ENCODE peak calls at places on chromosome 1, in five cellular contexts. F is CD8-positive, alpha-beta T cell; A is A549; V is uterus; M is dorsolateral prefrontal cortex. H is an unnamed sample.

GRCh38 chr1:47137178-47137577 is at the start of gene CYP4A22:
- DNase-seq in F (no peak), A (no peak), V (no peak), M (no peak), H (no peak)

GRCh38 chr1:198878566-198878965 is 239.7 kb downstream of the PTPRC start:
- DNase-seq in M (no peak), A (no peak), V (no peak), F (no peak), H (no peak)

GRCh38 chr1:162359523-162360236 is 17.0 kb downstream of the SPATA46 start:
- DNase-seq in A (no peak), V (no peak), M (no peak), F (no peak), H (no peak)

GRCh38 chr1:186662752-186663151 is 17.5 kb downstream of the PTGS2 start:
- DNase-seq in F (no peak), M (no peak), A (no peak), V (no peak), H (no peak)

GRCh38 chr1:70820995-70821394 is 226.6 kb downstream of the PTGER3 start:
- DNase-seq in F (no peak), A (no peak), M (no peak), V (no peak), H (no peak)

GRCh38 chr1:240000634-240001033 is 91.0 kb upstream of the FMN2 start:
- DNase-seq in V (no peak), M (no peak), F (no peak), A (no peak), H (no peak)

GRCh38 chr1:14795589-14795988 is 197.1 kb downstream of the KAZN start:
- DNase-seq in F (no peak), V (no peak), M (no peak), A (no peak), H (no peak)

GRCh38 chr1:110582378-110582777 is 23.8 kb downstream of the KCNA2 start:
- DNase-seq in M (peak), A (no peak), F (no peak), V (no peak), H (no peak)

GRCh38 chr1:51070640-51071039 is 31.4 kb upstream of the C1orf185 start:
- DNase-seq in F (no peak), A (no peak), M (no peak), V (no peak), H (no peak)

GRCh38 chr1:239654998-239655397 is 268.6 kb downstream of the CHRM3 start:
- DNase-seq in V (no peak), A (no peak), F (no peak), M (no peak), H (no peak)

GRCh38 chr1:223264983-223265663 is 98.9 kb downstream of the SUSD4 start:
- DNase-seq in V (no peak), M (no peak), F (no peak), A (no peak), H (no peak)

GRCh38 chr1:37096523-37096922 is 62.2 kb upstream of the GRIK3 start:
- DNase-seq in M (no peak), V (no peak), F (no peak), A (peak), H (no peak)

GRCh38 chr1:29879217-29879616 is 642.9 kb downstream of the PTPRU start:
- DNase-seq in A (no peak), M (no peak), V (no peak), F (no peak), H (no peak)

GRCh38 chr1:21234779-21235178 is 55.5 kb downstream of the ECE1 start:
- DNase-seq in V (no peak), F (no peak), A (no peak), M (no peak), H (no peak)

GRCh38 chr1:44819594-44820327 is 11.4 kb downstream of the BTBD19 start:
- DNase-seq in M (peak), A (peak), V (peak), F (peak), H (peak)

DNA sequence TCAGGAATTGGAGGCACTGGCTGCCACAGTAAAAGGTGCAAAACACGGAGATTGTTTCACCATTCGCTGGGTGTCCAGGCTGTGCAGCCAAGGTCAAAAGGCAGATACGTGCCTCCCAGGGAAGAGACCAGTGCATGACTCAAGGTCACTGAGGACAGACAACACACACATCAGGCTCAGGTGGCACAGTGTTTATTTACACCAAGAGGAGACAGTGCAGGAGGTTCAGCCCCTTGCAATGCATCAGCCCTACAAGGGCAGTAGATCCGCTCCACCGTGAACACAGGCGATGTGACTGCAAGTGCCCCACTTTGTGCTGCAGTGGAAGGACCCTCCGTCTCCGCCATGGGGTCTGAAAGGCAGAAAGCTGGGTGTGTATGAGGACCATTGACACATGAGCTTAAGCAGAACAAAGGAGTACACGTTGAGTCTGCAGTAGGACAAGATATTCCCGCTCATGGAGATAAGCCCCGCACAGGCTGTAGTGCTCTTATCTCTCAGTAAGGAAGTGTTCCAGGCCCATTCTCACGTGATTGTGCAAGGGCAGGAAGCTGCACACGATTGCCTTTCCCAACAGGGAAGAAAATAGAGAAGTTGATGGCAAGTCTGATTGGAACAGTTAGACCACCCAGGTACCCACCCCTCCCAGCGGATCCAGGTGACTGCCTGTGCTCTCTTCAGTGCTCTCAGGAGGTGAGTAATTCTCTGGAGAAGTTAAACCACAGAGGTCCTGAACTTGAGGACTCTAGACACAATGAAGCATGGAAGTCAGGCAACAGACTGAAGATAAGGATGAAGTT is 37.5 kb upstream of the QSOX1 start:
- DNase-seq in M (no peak), V (peak), F (no peak), A (no peak), H (no peak)
- H3K27ac ChIP-seq in M (no peak), V (no peak), F (no peak), A (peak), H (no peak)

DNA sequence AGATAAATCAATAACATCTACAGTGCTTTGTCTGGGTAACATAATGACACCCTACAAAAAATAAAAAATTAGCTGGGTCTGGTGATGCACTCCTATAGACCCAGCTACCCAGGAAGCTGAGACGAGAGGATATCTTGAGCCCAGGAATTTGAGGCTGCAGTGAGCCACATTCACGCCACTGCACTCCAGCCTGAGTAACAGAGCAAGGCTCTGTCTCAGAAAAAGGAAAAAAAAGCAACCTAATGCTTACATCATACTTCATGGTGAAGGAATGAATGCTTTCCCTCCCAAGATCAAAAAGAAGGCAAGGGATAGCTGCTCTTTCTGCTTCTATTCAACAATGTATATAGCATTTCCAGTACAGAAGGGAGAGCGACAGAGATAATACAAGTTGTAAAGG is 24.2 kb upstream of the CTTNBP2NL start:
- DNase-seq in M (no peak), V (no peak), A (no peak), F (no peak), H (no peak)
- H3K27ac ChIP-seq in M (no peak), V (no peak), A (no peak), F (no peak), H (no peak)

GRCh38 chr1:205316179-205316578 is 5.4 kb downstream of the NUAK2 start:
- DNase-seq in A (no peak), V (no peak), M (no peak), F (no peak), H (no peak)

GRCh38 chr1:205321109-205321958 is at the start of gene NUAK2:
- DNase-seq in A (peak), M (peak), F (peak), V (peak), H (peak)

GRCh38 chr1:205319081-205320018 is 2.2 kb downstream of the NUAK2 start:
- DNase-seq in V (peak), M (no peak), A (no peak), F (peak), H (peak)

GRCh38 chr1:205317311-205317917 is 4.1 kb downstream of the NUAK2 start:
- DNase-seq in V (peak), A (no peak), F (no peak), M (no peak), H (peak)

DNA sequence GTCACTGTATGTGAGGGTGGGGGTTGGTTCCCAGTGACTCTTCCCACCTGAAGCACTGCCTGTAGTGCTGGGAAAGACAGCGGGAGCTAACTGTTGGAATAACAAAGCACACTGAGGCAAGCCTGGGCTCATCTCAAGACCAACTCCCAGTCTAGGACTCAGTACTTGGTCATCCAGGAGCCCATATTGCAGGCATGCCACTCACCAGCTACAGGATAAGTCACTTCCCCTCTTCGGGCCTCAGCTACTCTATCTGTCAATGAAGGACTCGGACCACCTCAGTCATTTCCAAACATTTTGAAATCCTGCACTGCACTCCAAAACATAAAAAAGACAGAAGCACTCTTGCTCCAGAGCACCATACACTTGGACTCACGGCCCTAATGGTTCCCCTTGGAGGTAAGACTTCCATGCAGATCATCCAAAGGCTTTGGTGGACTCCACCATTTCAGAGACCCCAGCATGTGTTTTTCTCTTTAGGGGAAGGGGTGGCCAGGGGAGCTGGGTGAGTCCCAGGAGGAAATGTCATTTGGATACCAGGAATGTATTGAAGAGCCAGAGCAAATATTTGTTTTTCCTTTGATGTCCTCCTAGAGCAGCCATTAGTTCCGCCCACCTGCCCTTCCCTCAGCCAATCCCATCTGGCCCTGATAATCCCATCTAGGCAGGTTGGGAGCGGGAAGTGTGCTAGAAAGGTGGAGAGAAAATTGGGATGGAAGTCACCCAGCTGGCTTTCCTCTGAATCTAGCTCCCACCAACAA is 3.1 kb downstream of the NUAK2 start:
- DNase-seq in M (no peak), F (no peak), A (no peak), V (no peak), H (peak)
- H3K27ac ChIP-seq in M (no peak), F (no peak), A (peak), V (no peak), H (peak)

GRCh38 chr1:190477687-190478192 is at the start of gene BRINP3:
- DNase-seq in V (no peak), F (no peak), M (no peak), A (no peak), H (no peak)

GRCh38 chr1:190479028-190479427 is 1.4 kb upstream of the BRINP3 start:
- DNase-seq in F (no peak), A (no peak), M (no peak), V (no peak), H (no peak)

GRCh38 chr1:190475394-190476250 is 2.0 kb downstream of the BRINP3 start:
- DNase-seq in A (no peak), M (no peak), F (no peak), V (no peak), H (peak)

GRCh38 chr1:190478193-190479007 is 736 bp upstream of the BRINP3 start:
- DNase-seq in M (peak), F (no peak), A (no peak), V (no peak), H (peak)

GRCh38 chr1:190479537-190479936 is 1.9 kb upstream of the BRINP3 start:
- DNase-seq in M (no peak), A (no peak), F (no peak), V (no peak), H (peak)
- H3K27ac ChIP-seq in M (peak), A (no peak), F (no peak), V (no peak), H (peak)

DNA sequence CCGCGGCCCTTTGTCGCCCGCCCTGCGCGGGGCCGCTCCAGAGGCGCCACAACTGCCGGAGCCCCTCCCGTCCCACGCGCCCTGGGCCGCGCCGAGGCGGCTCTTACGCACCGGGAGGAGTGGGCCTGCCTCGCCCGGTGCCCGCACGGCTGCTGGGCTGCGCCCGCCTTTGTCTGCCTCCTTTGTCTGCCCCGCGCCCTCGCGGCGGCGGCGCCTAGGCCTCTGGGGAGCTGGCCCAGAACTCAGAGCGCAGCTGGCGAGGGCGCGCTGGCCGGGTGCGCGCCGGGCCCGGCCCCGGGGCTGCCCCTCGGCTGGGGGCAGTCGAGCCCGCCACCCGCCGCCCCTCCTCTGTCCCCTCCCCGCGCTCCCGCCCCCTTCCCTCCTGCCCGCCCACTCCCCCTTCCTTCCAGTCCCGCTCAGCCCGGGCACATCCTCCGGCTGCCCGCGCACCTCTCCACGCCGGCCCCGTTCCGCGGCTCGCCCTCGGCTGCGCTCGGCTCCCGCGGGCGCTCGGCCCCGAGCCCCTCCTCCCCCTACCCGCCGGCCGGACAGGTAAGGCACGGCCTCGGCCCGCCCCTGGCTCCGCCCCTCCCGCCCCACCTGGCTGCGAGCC is at the start of gene DRAXIN:
- DNase-seq in A (no peak), V (no peak), M (no peak), F (no peak), H (no peak)
- H3K27ac ChIP-seq in A (no peak), V (no peak), M (no peak), F (no peak), H (no peak)

GRCh38 chr1:204863730-204864129 is 6.9 kb upstream of the NFASC start:
- DNase-seq in M (no peak), A (no peak), F (no peak), V (no peak), H (no peak)

GRCh38 chr1:204854286-204854685 is 16.4 kb upstream of the NFASC start:
- DNase-seq in V (no peak), F (no peak), A (no peak), M (no peak), H (no peak)

GRCh38 chr1:204863024-204863423 is 7.6 kb upstream of the NFASC start:
- DNase-seq in F (no peak), V (no peak), A (no peak), M (no peak), H (no peak)

GRCh38 chr1:204858381-204858821 is 12.3 kb upstream of the NFASC start:
- DNase-seq in F (no peak), M (no peak), A (no peak), V (no peak), H (no peak)

DNA sequence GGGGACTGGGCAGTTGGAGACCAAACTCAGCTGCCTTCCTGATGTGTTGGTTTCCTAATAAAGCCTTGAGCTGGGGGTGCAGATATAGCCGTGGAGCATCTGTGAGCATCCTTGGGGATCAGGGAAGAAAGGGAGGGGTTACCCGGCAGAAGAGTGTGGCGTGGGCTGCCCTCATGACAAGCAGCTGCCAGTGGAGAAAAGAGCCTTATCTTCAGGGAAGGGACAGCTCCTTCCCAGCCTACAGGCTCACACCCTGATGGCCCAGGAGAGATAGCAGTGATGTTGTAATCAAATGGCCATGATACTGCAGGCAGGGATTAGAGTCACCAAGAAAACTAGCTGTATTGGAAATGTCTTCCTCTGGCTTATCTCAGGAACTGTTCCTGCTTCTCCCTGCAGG is 10.8 kb upstream of the NFASC start:
- DNase-seq in F (no peak), A (no peak), V (no peak), M (no peak), H (no peak)
- H3K27ac ChIP-seq in F (no peak), A (no peak), V (no peak), M (peak), H (no peak)